ENCODE peak calls at places on chromosomes 6 and 20, in four cellular contexts. I, R, U and W are unnamed samples.

GRCh38 chr20:41374568-41374920 is 7.9 kb upstream of the EMILIN3 start:
- DNase-seq in U (no peak), R (no peak), I (no peak), W (no peak)

GRCh38 chr6:142377112-142377848 is 75.5 kb downstream of the ADGRG6 start:
- DNase-seq in R (no peak), U (no peak), I (no peak), W (no peak)

GRCh38 chr6:159720708-159721107 is 6.6 kb upstream of the WTAP start:
- DNase-seq in R (no peak), U (no peak), I (no peak), W (peak)

GRCh38 chr6:5294392-5295211 is 33.3 kb downstream of the FARS2 start:
- DNase-seq in R (no peak), I (no peak), U (no peak), W (no peak)

GRCh38 chr20:44956410-44956809 is 3.8 kb downstream of the TOMM34 start:
- DNase-seq in I (no peak), U (no peak), R (no peak), W (no peak)

GRCh38 chr20:35739294-35740163 is 2.5 kb downstream of the RBM39 start:
- DNase-seq in I (no peak), U (no peak), R (no peak), W (no peak)

GRCh38 chr20:17636523-17637412 is 45.3 kb downstream of the RRBP1 start:
- DNase-seq in U (no peak), I (no peak), R (no peak), W (no peak)

GRCh38 chr20:8780926-8781325 is 288.0 kb upstream of the PLCB4 start:
- DNase-seq in R (no peak), U (no peak), I (no peak), W (no peak)

GRCh38 chr6:135506270-135506997 is 8.9 kb upstream of the AHI1 start:
- DNase-seq in R (peak), U (no peak), I (no peak), W (peak)

GRCh38 chr6:170067923-170068360 is 222.9 kb downstream of the DLL1 start:
- DNase-seq in U (peak), R (no peak), I (peak), W (no peak)

GRCh38 chr20:53660947-53661381 is 67.3 kb upstream of the ZNF217 start:
- DNase-seq in I (no peak), R (no peak), U (no peak), W (peak)

GRCh38 chr20:50380697-50381040 is 129.5 kb upstream of the PTPN1 start:
- DNase-seq in U (no peak), R (peak), I (no peak), W (no peak)

DNA sequence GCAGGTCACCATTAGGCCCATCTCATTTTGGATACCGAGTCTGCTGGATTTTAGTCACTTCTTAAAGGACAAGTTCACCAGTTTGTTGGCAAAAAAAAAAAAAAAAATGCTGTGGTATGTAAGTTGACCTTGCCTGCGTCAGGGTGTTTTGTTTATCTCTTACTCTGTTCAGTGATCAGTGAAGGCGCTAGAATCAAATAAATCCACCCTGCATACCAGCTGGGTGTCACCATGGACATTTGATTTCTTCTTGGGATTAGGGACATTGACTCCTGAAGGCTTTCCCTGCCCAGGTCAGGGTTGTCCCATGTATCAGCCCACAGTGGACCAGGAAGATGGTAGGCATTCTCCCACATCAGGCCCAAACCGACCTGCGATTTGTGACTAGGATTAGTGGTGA is 6.8 kb downstream of the SMOC2 start:
- DNase-seq in I (no peak), R (no peak), U (no peak), W (no peak)
- TF ChIP-seq CTCF in I (no peak), R (no peak), U (no peak), W (no peak)

GRCh38 chr20:16527438-16527837 is 45.8 kb downstream of the KIF16B start:
- DNase-seq in U (no peak), I (no peak), R (no peak), W (no peak)

GRCh38 chr20:16528078-16528477 is 45.2 kb downstream of the KIF16B start:
- DNase-seq in I (no peak), R (peak), U (no peak), W (no peak)

GRCh38 chr20:16533493-16533892 is 39.8 kb downstream of the KIF16B start:
- DNase-seq in U (no peak), R (no peak), I (no peak), W (no peak)

GRCh38 chr20:16531485-16531884 is 41.8 kb downstream of the KIF16B start:
- DNase-seq in U (no peak), I (no peak), R (no peak), W (no peak)

GRCh38 chr20:16530201-16530681 is 43.0 kb downstream of the KIF16B start:
- DNase-seq in I (no peak), U (no peak), R (peak), W (no peak)
- TF ChIP-seq CTCF in I (no peak), U (no peak), R (no peak), W (no peak)

DNA sequence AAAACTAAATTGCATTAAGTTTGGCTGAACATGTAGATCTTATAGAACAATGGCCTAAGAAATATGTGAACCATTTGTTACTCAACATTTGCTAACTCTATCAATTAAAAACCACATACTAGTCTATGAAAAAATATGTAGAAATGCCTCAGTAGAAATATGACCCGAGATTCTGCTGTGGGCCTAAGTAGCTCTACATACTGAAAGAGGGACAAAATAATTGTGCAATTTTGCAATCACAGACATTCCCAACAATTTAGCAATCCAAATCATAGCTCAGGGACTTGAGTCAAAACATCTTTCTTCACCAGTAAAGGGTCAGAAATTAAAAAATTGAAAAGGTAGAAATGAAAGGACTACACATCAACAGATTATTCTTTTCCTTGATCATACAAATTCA is 619.0 kb downstream of the FRK start:
- DNase-seq in U (no peak), R (no peak), I (no peak), W (no peak)
- TF ChIP-seq CTCF in U (no peak), R (no peak), I (no peak), W (no peak)

DNA sequence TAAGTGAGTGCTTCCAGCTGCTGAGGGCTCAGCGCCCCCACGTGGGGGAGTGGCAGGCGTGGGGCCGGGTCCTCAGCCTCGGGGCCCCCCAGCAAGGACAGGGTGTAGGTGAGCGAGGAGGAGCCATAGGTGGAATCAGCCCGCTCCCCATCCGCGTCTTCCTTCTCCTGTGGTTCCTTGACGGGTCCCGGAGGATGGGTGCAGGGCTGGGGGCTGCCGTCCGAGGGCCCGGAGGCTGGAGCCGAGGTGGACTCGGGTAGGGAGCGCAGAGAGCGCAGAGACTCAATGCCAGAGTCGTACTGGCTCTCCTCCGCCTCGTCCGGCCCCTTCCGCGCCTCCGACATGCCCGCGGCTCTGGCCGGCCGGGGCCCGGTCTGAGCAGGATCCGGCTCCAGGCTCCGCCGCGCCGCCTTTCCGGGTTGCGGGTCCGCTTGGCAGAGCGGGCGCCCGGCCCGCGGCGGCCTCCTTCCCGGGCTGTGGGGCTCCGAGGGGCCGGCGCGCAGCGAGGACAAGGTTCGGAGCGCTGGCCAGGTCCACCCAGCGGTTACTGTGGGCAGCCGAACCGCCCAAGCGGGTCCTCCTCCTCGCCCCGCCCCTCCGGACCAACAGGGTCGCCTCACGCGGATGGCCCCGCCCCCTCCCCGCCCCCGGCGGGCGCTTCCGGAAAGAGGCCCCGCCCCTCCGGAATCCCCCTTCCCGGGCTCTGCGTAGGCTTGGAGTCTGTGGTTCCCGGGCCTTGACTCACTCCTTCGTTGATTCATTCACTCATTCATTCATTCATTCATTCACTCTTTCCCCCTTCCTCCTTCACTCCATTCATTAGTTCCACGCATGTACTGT is at the start of gene NFKBIE:
- DNase-seq in R (peak), I (peak), U (peak), W (peak)
- TF ChIP-seq CTCF in R (peak), I (no peak), U (no peak), W (peak)